ENCODE peak calls at places on chromosomes 4 and X, in five cellular contexts. One of them, this sample, is unnamed.

GRCh38 chrX:102835504-102836146 is 101.4 kb upstream of the RAB40AL start:
- DNase-seq in GM23338: peak
- DNase-seq in activated T-helper 1 cell treated with anti-CD3 and anti-CD28 coated beads, Interleukin-12 subunit alpha, Interleukin-12 subunit beta, Interleukin-2, Interleukin-4 antibody, amounts not matched to agents 30 ng/mL and 10 ng/mL and 1 ng/mL, durations not matched to agents 14 hours and 24 hours and 36 hours: no peak
- DNase-seq in A549: no peak
- DNase-seq in BE2C: no peak
- DNase-seq in this sample: no peak

GRCh38 chr4:27217261-27217769 is 356.7 kb downstream of the STIM2 start:
- DNase-seq in GM23338: no peak
- DNase-seq in activated T-helper 1 cell treated with anti-CD3 and anti-CD28 coated beads, Interleukin-12 subunit alpha, Interleukin-12 subunit beta, Interleukin-2, Interleukin-4 antibody, amounts not matched to agents 30 ng/mL and 10 ng/mL and 1 ng/mL, durations not matched to agents 14 hours and 24 hours and 36 hours: no peak
- DNase-seq in A549: no peak
- DNase-seq in BE2C: no peak
- DNase-seq in this sample: no peak

GRCh38 chr4:168710353-168710946 is 213.6 kb downstream of the PALLD start:
- DNase-seq in GM23338: peak
- DNase-seq in activated T-helper 1 cell treated with anti-CD3 and anti-CD28 coated beads, Interleukin-12 subunit alpha, Interleukin-12 subunit beta, Interleukin-2, Interleukin-4 antibody, amounts not matched to agents 30 ng/mL and 10 ng/mL and 1 ng/mL, durations not matched to agents 14 hours and 24 hours and 36 hours: no peak
- DNase-seq in A549: peak
- DNase-seq in BE2C: peak
- DNase-seq in this sample: no peak

GRCh38 chrX:69429339-69430014 is 74.6 kb upstream of the NALF2 start:
- DNase-seq in GM23338: no peak
- DNase-seq in activated T-helper 1 cell treated with anti-CD3 and anti-CD28 coated beads, Interleukin-12 subunit alpha, Interleukin-12 subunit beta, Interleukin-2, Interleukin-4 antibody, amounts not matched to agents 30 ng/mL and 10 ng/mL and 1 ng/mL, durations not matched to agents 14 hours and 24 hours and 36 hours: no peak
- DNase-seq in A549: no peak
- DNase-seq in BE2C: no peak
- DNase-seq in this sample: no peak

GRCh38 chr4:181569553-181569952 is 673.6 kb upstream of the TENM3 start:
- DNase-seq in GM23338: peak
- DNase-seq in activated T-helper 1 cell treated with anti-CD3 and anti-CD28 coated beads, Interleukin-12 subunit alpha, Interleukin-12 subunit beta, Interleukin-2, Interleukin-4 antibody, amounts not matched to agents 30 ng/mL and 10 ng/mL and 1 ng/mL, durations not matched to agents 14 hours and 24 hours and 36 hours: no peak
- DNase-seq in A549: peak
- DNase-seq in BE2C: no peak
- DNase-seq in this sample: no peak

GRCh38 chr4:153534792-153535629 is 68.9 kb downstream of the TMEM131L start:
- DNase-seq in GM23338: no peak
- DNase-seq in activated T-helper 1 cell treated with anti-CD3 and anti-CD28 coated beads, Interleukin-12 subunit alpha, Interleukin-12 subunit beta, Interleukin-2, Interleukin-4 antibody, amounts not matched to agents 30 ng/mL and 10 ng/mL and 1 ng/mL, durations not matched to agents 14 hours and 24 hours and 36 hours: no peak
- DNase-seq in A549: no peak
- DNase-seq in BE2C: no peak
- DNase-seq in this sample: no peak

GRCh38 chr4:90152024-90152423 is 24.8 kb downstream of the CCSER1 start:
- DNase-seq in GM23338: no peak
- DNase-seq in activated T-helper 1 cell treated with anti-CD3 and anti-CD28 coated beads, Interleukin-12 subunit alpha, Interleukin-12 subunit beta, Interleukin-2, Interleukin-4 antibody, amounts not matched to agents 30 ng/mL and 10 ng/mL and 1 ng/mL, durations not matched to agents 14 hours and 24 hours and 36 hours: no peak
- DNase-seq in A549: no peak
- DNase-seq in BE2C: no peak
- DNase-seq in this sample: no peak

GRCh38 chr4:29734343-29734742 is 985.8 kb upstream of the PCDH7 start:
- DNase-seq in GM23338: no peak
- DNase-seq in activated T-helper 1 cell treated with anti-CD3 and anti-CD28 coated beads, Interleukin-12 subunit alpha, Interleukin-12 subunit beta, Interleukin-2, Interleukin-4 antibody, amounts not matched to agents 30 ng/mL and 10 ng/mL and 1 ng/mL, durations not matched to agents 14 hours and 24 hours and 36 hours: no peak
- DNase-seq in A549: no peak
- DNase-seq in BE2C: no peak
- DNase-seq in this sample: no peak

GRCh38 chrX:108292053-108292452 is 146.2 kb downstream of the COL4A6 start:
- DNase-seq in GM23338: no peak
- DNase-seq in activated T-helper 1 cell treated with anti-CD3 and anti-CD28 coated beads, Interleukin-12 subunit alpha, Interleukin-12 subunit beta, Interleukin-2, Interleukin-4 antibody, amounts not matched to agents 30 ng/mL and 10 ng/mL and 1 ng/mL, durations not matched to agents 14 hours and 24 hours and 36 hours: no peak
- DNase-seq in A549: no peak
- DNase-seq in BE2C: no peak
- DNase-seq in this sample: no peak

GRCh38 chr4:8905236-8905772 is 33.7 kb upstream of the HMX1 start:
- DNase-seq in GM23338: no peak
- DNase-seq in activated T-helper 1 cell treated with anti-CD3 and anti-CD28 coated beads, Interleukin-12 subunit alpha, Interleukin-12 subunit beta, Interleukin-2, Interleukin-4 antibody, amounts not matched to agents 30 ng/mL and 10 ng/mL and 1 ng/mL, durations not matched to agents 14 hours and 24 hours and 36 hours: no peak
- DNase-seq in A549: no peak
- DNase-seq in BE2C: peak
- DNase-seq in this sample: no peak

GRCh38 chr4:2757426-2757825 is 1.3 kb upstream of the TNIP2 start:
- DNase-seq in GM23338: no peak
- DNase-seq in activated T-helper 1 cell treated with anti-CD3 and anti-CD28 coated beads, Interleukin-12 subunit alpha, Interleukin-12 subunit beta, Interleukin-2, Interleukin-4 antibody, amounts not matched to agents 30 ng/mL and 10 ng/mL and 1 ng/mL, durations not matched to agents 14 hours and 24 hours and 36 hours: no peak
- DNase-seq in A549: no peak
- DNase-seq in BE2C: no peak
- DNase-seq in this sample: no peak

GRCh38 chrX:107678957-107679740 is 50.8 kb downstream of the PRPS1 start:
- DNase-seq in GM23338: no peak
- DNase-seq in activated T-helper 1 cell treated with anti-CD3 and anti-CD28 coated beads, Interleukin-12 subunit alpha, Interleukin-12 subunit beta, Interleukin-2, Interleukin-4 antibody, amounts not matched to agents 30 ng/mL and 10 ng/mL and 1 ng/mL, durations not matched to agents 14 hours and 24 hours and 36 hours: peak
- DNase-seq in A549: no peak
- DNase-seq in BE2C: peak
- DNase-seq in this sample: no peak

GRCh38 chrX:151359931-151360871 is 36.8 kb upstream of the VMA21 start:
- DNase-seq in GM23338: peak
- DNase-seq in activated T-helper 1 cell treated with anti-CD3 and anti-CD28 coated beads, Interleukin-12 subunit alpha, Interleukin-12 subunit beta, Interleukin-2, Interleukin-4 antibody, amounts not matched to agents 30 ng/mL and 10 ng/mL and 1 ng/mL, durations not matched to agents 14 hours and 24 hours and 36 hours: no peak
- DNase-seq in A549: peak
- DNase-seq in BE2C: peak
- DNase-seq in this sample: peak

GRCh38 chr4:27381806-27382205 is 521.2 kb downstream of the STIM2 start:
- DNase-seq in GM23338: no peak
- DNase-seq in activated T-helper 1 cell treated with anti-CD3 and anti-CD28 coated beads, Interleukin-12 subunit alpha, Interleukin-12 subunit beta, Interleukin-2, Interleukin-4 antibody, amounts not matched to agents 30 ng/mL and 10 ng/mL and 1 ng/mL, durations not matched to agents 14 hours and 24 hours and 36 hours: no peak
- DNase-seq in A549: no peak
- DNase-seq in BE2C: no peak
- DNase-seq in this sample: no peak

GRCh38 chr4:31185014-31185585 is 464.9 kb downstream of the PCDH7 start:
- DNase-seq in GM23338: no peak
- DNase-seq in activated T-helper 1 cell treated with anti-CD3 and anti-CD28 coated beads, Interleukin-12 subunit alpha, Interleukin-12 subunit beta, Interleukin-2, Interleukin-4 antibody, amounts not matched to agents 30 ng/mL and 10 ng/mL and 1 ng/mL, durations not matched to agents 14 hours and 24 hours and 36 hours: no peak
- DNase-seq in A549: no peak
- DNase-seq in BE2C: no peak
- DNase-seq in this sample: no peak

GRCh38 chrX:14357314-14357713 is 172.0 kb upstream of the GLRA2 start:
- DNase-seq in GM23338: no peak
- DNase-seq in activated T-helper 1 cell treated with anti-CD3 and anti-CD28 coated beads, Interleukin-12 subunit alpha, Interleukin-12 subunit beta, Interleukin-2, Interleukin-4 antibody, amounts not matched to agents 30 ng/mL and 10 ng/mL and 1 ng/mL, durations not matched to agents 14 hours and 24 hours and 36 hours: no peak
- DNase-seq in A549: no peak
- DNase-seq in BE2C: no peak
- DNase-seq in this sample: no peak

GRCh38 chr4:7366180-7366957 is 68.4 kb downstream of the PSAPL1 start:
- DNase-seq in GM23338: peak
- DNase-seq in activated T-helper 1 cell treated with anti-CD3 and anti-CD28 coated beads, Interleukin-12 subunit alpha, Interleukin-12 subunit beta, Interleukin-2, Interleukin-4 antibody, amounts not matched to agents 30 ng/mL and 10 ng/mL and 1 ng/mL, durations not matched to agents 14 hours and 24 hours and 36 hours: no peak
- DNase-seq in A549: no peak
- DNase-seq in BE2C: no peak
- DNase-seq in this sample: no peak

GRCh38 chr4:67521506-67521905 is 23.8 kb downstream of the CENPC start:
- DNase-seq in GM23338: no peak
- DNase-seq in activated T-helper 1 cell treated with anti-CD3 and anti-CD28 coated beads, Interleukin-12 subunit alpha, Interleukin-12 subunit beta, Interleukin-2, Interleukin-4 antibody, amounts not matched to agents 30 ng/mL and 10 ng/mL and 1 ng/mL, durations not matched to agents 14 hours and 24 hours and 36 hours: no peak
- DNase-seq in A549: no peak
- DNase-seq in BE2C: no peak
- DNase-seq in this sample: no peak

GRCh38 chrX:134191276-134191675 is 45.7 kb upstream of the CCDC160 start:
- DNase-seq in GM23338: no peak
- DNase-seq in activated T-helper 1 cell treated with anti-CD3 and anti-CD28 coated beads, Interleukin-12 subunit alpha, Interleukin-12 subunit beta, Interleukin-2, Interleukin-4 antibody, amounts not matched to agents 30 ng/mL and 10 ng/mL and 1 ng/mL, durations not matched to agents 14 hours and 24 hours and 36 hours: no peak
- DNase-seq in A549: no peak
- DNase-seq in BE2C: no peak
- DNase-seq in this sample: no peak

GRCh38 chr4:127616898-127617297 is 15.9 kb upstream of the INTU start:
- DNase-seq in GM23338: no peak
- DNase-seq in activated T-helper 1 cell treated with anti-CD3 and anti-CD28 coated beads, Interleukin-12 subunit alpha, Interleukin-12 subunit beta, Interleukin-2, Interleukin-4 antibody, amounts not matched to agents 30 ng/mL and 10 ng/mL and 1 ng/mL, durations not matched to agents 14 hours and 24 hours and 36 hours: no peak
- DNase-seq in A549: no peak
- DNase-seq in BE2C: no peak
- DNase-seq in this sample: no peak

GRCh38 chrX:38861489-38861888 is 60.2 kb downstream of the MID1IP1 start:
- DNase-seq in GM23338: no peak
- DNase-seq in activated T-helper 1 cell treated with anti-CD3 and anti-CD28 coated beads, Interleukin-12 subunit alpha, Interleukin-12 subunit beta, Interleukin-2, Interleukin-4 antibody, amounts not matched to agents 30 ng/mL and 10 ng/mL and 1 ng/mL, durations not matched to agents 14 hours and 24 hours and 36 hours: no peak
- DNase-seq in A549: no peak
- DNase-seq in BE2C: no peak
- DNase-seq in this sample: no peak

GRCh38 chr4:25378130-25378743 is 1.2 kb downstream of the ANAPC4 start:
- DNase-seq in GM23338: peak
- DNase-seq in activated T-helper 1 cell treated with anti-CD3 and anti-CD28 coated beads, Interleukin-12 subunit alpha, Interleukin-12 subunit beta, Interleukin-2, Interleukin-4 antibody, amounts not matched to agents 30 ng/mL and 10 ng/mL and 1 ng/mL, durations not matched to agents 14 hours and 24 hours and 36 hours: no peak
- DNase-seq in A549: no peak
- DNase-seq in BE2C: no peak
- DNase-seq in this sample: no peak

GRCh38 chrX:12984629-12985303 is 9.9 kb downstream of the TMSB4X start:
- DNase-seq in GM23338: no peak
- DNase-seq in activated T-helper 1 cell treated with anti-CD3 and anti-CD28 coated beads, Interleukin-12 subunit alpha, Interleukin-12 subunit beta, Interleukin-2, Interleukin-4 antibody, amounts not matched to agents 30 ng/mL and 10 ng/mL and 1 ng/mL, durations not matched to agents 14 hours and 24 hours and 36 hours: peak
- DNase-seq in A549: peak
- DNase-seq in BE2C: no peak
- DNase-seq in this sample: no peak

GRCh38 chr4:109214622-109215350 is 87.7 kb downstream of the COL25A1 start:
- DNase-seq in GM23338: no peak
- DNase-seq in activated T-helper 1 cell treated with anti-CD3 and anti-CD28 coated beads, Interleukin-12 subunit alpha, Interleukin-12 subunit beta, Interleukin-2, Interleukin-4 antibody, amounts not matched to agents 30 ng/mL and 10 ng/mL and 1 ng/mL, durations not matched to agents 14 hours and 24 hours and 36 hours: no peak
- DNase-seq in A549: no peak
- DNase-seq in BE2C: no peak
- DNase-seq in this sample: no peak

GRCh38 chr4:109164011-109164410 is 138.4 kb downstream of the COL25A1 start:
- DNase-seq in GM23338: peak
- DNase-seq in activated T-helper 1 cell treated with anti-CD3 and anti-CD28 coated beads, Interleukin-12 subunit alpha, Interleukin-12 subunit beta, Interleukin-2, Interleukin-4 antibody, amounts not matched to agents 30 ng/mL and 10 ng/mL and 1 ng/mL, durations not matched to agents 14 hours and 24 hours and 36 hours: no peak
- DNase-seq in A549: no peak
- DNase-seq in BE2C: no peak
- DNase-seq in this sample: no peak

GRCh38 chr4:74428278-74428677 is 16.7 kb upstream of the AREG start:
- DNase-seq in GM23338: no peak
- DNase-seq in activated T-helper 1 cell treated with anti-CD3 and anti-CD28 coated beads, Interleukin-12 subunit alpha, Interleukin-12 subunit beta, Interleukin-2, Interleukin-4 antibody, amounts not matched to agents 30 ng/mL and 10 ng/mL and 1 ng/mL, durations not matched to agents 14 hours and 24 hours and 36 hours: no peak
- DNase-seq in A549: no peak
- DNase-seq in BE2C: no peak
- DNase-seq in this sample: no peak

GRCh38 chrX:10087391-10087790 is 69.4 kb upstream of the CLCN4 start:
- DNase-seq in GM23338: no peak
- DNase-seq in activated T-helper 1 cell treated with anti-CD3 and anti-CD28 coated beads, Interleukin-12 subunit alpha, Interleukin-12 subunit beta, Interleukin-2, Interleukin-4 antibody, amounts not matched to agents 30 ng/mL and 10 ng/mL and 1 ng/mL, durations not matched to agents 14 hours and 24 hours and 36 hours: no peak
- DNase-seq in A549: no peak
- DNase-seq in BE2C: no peak
- DNase-seq in this sample: no peak

GRCh38 chr4:155766544-155766943 is 7.7 kb downstream of the GUCY1B1 start:
- DNase-seq in GM23338: no peak
- DNase-seq in activated T-helper 1 cell treated with anti-CD3 and anti-CD28 coated beads, Interleukin-12 subunit alpha, Interleukin-12 subunit beta, Interleukin-2, Interleukin-4 antibody, amounts not matched to agents 30 ng/mL and 10 ng/mL and 1 ng/mL, durations not matched to agents 14 hours and 24 hours and 36 hours: no peak
- DNase-seq in A549: no peak
- DNase-seq in BE2C: no peak
- DNase-seq in this sample: no peak

GRCh38 chr4:150305995-150306394 is 227.8 kb downstream of the DCLK2 start:
- DNase-seq in GM23338: no peak
- DNase-seq in activated T-helper 1 cell treated with anti-CD3 and anti-CD28 coated beads, Interleukin-12 subunit alpha, Interleukin-12 subunit beta, Interleukin-2, Interleukin-4 antibody, amounts not matched to agents 30 ng/mL and 10 ng/mL and 1 ng/mL, durations not matched to agents 14 hours and 24 hours and 36 hours: no peak
- DNase-seq in A549: no peak
- DNase-seq in BE2C: no peak
- DNase-seq in this sample: no peak

GRCh38 chr4:18568600-18568999 is 547.0 kb upstream of the LCORL start:
- DNase-seq in GM23338: peak
- DNase-seq in activated T-helper 1 cell treated with anti-CD3 and anti-CD28 coated beads, Interleukin-12 subunit alpha, Interleukin-12 subunit beta, Interleukin-2, Interleukin-4 antibody, amounts not matched to agents 30 ng/mL and 10 ng/mL and 1 ng/mL, durations not matched to agents 14 hours and 24 hours and 36 hours: no peak
- DNase-seq in A549: no peak
- DNase-seq in BE2C: no peak
- DNase-seq in this sample: no peak

GRCh38 chr4:123463869-123464268 is 67.3 kb downstream of the SPRY1 start:
- DNase-seq in GM23338: no peak
- DNase-seq in activated T-helper 1 cell treated with anti-CD3 and anti-CD28 coated beads, Interleukin-12 subunit alpha, Interleukin-12 subunit beta, Interleukin-2, Interleukin-4 antibody, amounts not matched to agents 30 ng/mL and 10 ng/mL and 1 ng/mL, durations not matched to agents 14 hours and 24 hours and 36 hours: no peak
- DNase-seq in A549: no peak
- DNase-seq in BE2C: no peak
- DNase-seq in this sample: no peak

GRCh38 chr4:19803406-19803805 is 448.3 kb upstream of the SLIT2 start:
- DNase-seq in GM23338: peak
- DNase-seq in activated T-helper 1 cell treated with anti-CD3 and anti-CD28 coated beads, Interleukin-12 subunit alpha, Interleukin-12 subunit beta, Interleukin-2, Interleukin-4 antibody, amounts not matched to agents 30 ng/mL and 10 ng/mL and 1 ng/mL, durations not matched to agents 14 hours and 24 hours and 36 hours: no peak
- DNase-seq in A549: no peak
- DNase-seq in BE2C: no peak
- DNase-seq in this sample: no peak

GRCh38 chr4:139557506-139558110 is 1.6 kb upstream of the SETD7 start:
- DNase-seq in GM23338: peak
- DNase-seq in activated T-helper 1 cell treated with anti-CD3 and anti-CD28 coated beads, Interleukin-12 subunit alpha, Interleukin-12 subunit beta, Interleukin-2, Interleukin-4 antibody, amounts not matched to agents 30 ng/mL and 10 ng/mL and 1 ng/mL, durations not matched to agents 14 hours and 24 hours and 36 hours: no peak
- DNase-seq in A549: no peak
- DNase-seq in BE2C: no peak
- DNase-seq in this sample: peak

This sample was measured in NCI-H524 treated with DMSO at 0.1 percent for 48 hours.